ENCODE peak calls at places on chromosomes 7 and 10, in eight cellular contexts. B is ovary, D is fibroblast of lung, I is heart left ventricle, P is GM23338, C is SK-N-SH, Y is uterus, J is endodermal cell. K is an unnamed sample.

GRCh38 chr10:48542471-48543210 is 62.2 kb downstream of the ARHGAP22 start:
- DNase-seq in C (no peak), P (no peak), D (no peak), Y (no peak), I (no peak), J (peak), B (no peak), K (no peak)

GRCh38 chr7:128812514-128813168 is 17.6 kb upstream of the FLNC start:
- DNase-seq in P (no peak), J (peak), I (no peak), C (no peak), D (peak), B (no peak), Y (no peak), K (no peak)

GRCh38 chr10:13165177-13165576 is 3.8 kb downstream of the MCM10 start:
- DNase-seq in J (no peak), Y (no peak), P (no peak), C (no peak), B (no peak), D (peak), I (no peak), K (no peak)

GRCh38 chr10:75764974-75765551 is 333.6 kb downstream of the LRMDA start:
- DNase-seq in C (no peak), B (no peak), P (no peak), J (no peak), Y (no peak), D (no peak), I (no peak), K (no peak)

GRCh38 chr7:8125680-8126444 is 136.1 kb downstream of the ICA1 start:
- DNase-seq in B (no peak), P (no peak), C (no peak), D (no peak), Y (no peak), I (no peak), J (peak), K (peak)

GRCh38 chr10:104318810-104319684 is 19.2 kb downstream of the ITPRIP start:
- DNase-seq in B (peak), Y (peak), J (no peak), P (no peak), D (no peak), I (no peak), C (no peak), K (no peak)

GRCh38 chr10:78864761-78865517 is 203.8 kb upstream of the ZMIZ1 start:
- DNase-seq in J (no peak), C (no peak), B (no peak), D (no peak), P (no peak), I (no peak), Y (no peak), K (no peak)

GRCh38 chr7:150936018-150936417 is 42.1 kb downstream of the KCNH2 start:
- DNase-seq in B (no peak), D (no peak), J (no peak), Y (no peak), P (no peak), I (no peak), C (no peak), K (no peak)

GRCh38 chr10:42801135-42801534 is 18.5 kb downstream of the BMS1 start:
- DNase-seq in Y (no peak), J (no peak), C (no peak), D (no peak), P (no peak), B (no peak), I (no peak), K (no peak)

GRCh38 chr7:107173691-107174406 is 5.0 kb downstream of the HBP1 start:
- DNase-seq in J (no peak), C (no peak), I (no peak), Y (no peak), D (no peak), P (no peak), B (no peak), K (no peak)

GRCh38 chr7:107181172-107181571 is 12.4 kb downstream of the HBP1 start:
- DNase-seq in Y (no peak), C (no peak), P (no peak), J (no peak), I (no peak), B (no peak), D (no peak), K (no peak)

GRCh38 chr7:107180378-107180777 is 11.6 kb downstream of the HBP1 start:
- DNase-seq in I (no peak), D (peak), B (peak), J (no peak), P (no peak), C (no peak), Y (no peak), K (no peak)

GRCh38 chr7:107179326-107180163 is 10.7 kb downstream of the HBP1 start:
- DNase-seq in B (no peak), D (peak), P (no peak), J (no peak), Y (no peak), I (no peak), C (no peak), K (no peak)
- H3K27ac ChIP-seq in B (no peak), D (no peak), P (no peak), J (no peak), Y (no peak), I (no peak), C (no peak), K (no peak)

GRCh38 chr10:63415635-63416244 is 50.0 kb downstream of the JMJD1C start:
- DNase-seq in D (no peak), J (no peak), P (no peak), Y (no peak), I (no peak), B (no peak), C (no peak), K (no peak)
- H3K4me3 ChIP-seq in D (peak), J (no peak), P (no peak), Y (no peak), I (no peak), B (no peak), C (no peak), K (no peak)

GRCh38 chr7:65978891-65979582 is 3.0 kb downstream of the GUSB start:
- DNase-seq in C (no peak), I (no peak), D (no peak), P (no peak), B (no peak), J (no peak), Y (no peak), K (no peak)

GRCh38 chr7:65983965-65984654 is 2.1 kb upstream of the GUSB start:
- DNase-seq in D (peak), B (no peak), P (no peak), I (no peak), C (no peak), J (no peak), Y (no peak), K (no peak)

GRCh38 chr7:65979583-65980477 is 2.2 kb downstream of the GUSB start:
- DNase-seq in D (no peak), C (no peak), B (no peak), J (no peak), I (no peak), Y (no peak), P (no peak), K (no peak)

GRCh38 chr7:65981965-65982792 is at the start of gene GUSB:
- DNase-seq in D (peak), I (peak), J (peak), C (peak), B (peak), Y (peak), P (peak), K (peak)

GRCh38 chr7:65980478-65981250 is 1.3 kb downstream of the GUSB start:
- DNase-seq in I (peak), C (peak), D (peak), B (peak), J (no peak), P (peak), Y (no peak), K (peak)
- TF ChIP-seq CTCF in I (no peak), C (no peak), D (no peak), B (no peak), J (no peak), P (no peak), Y (no peak), K (no peak)

GRCh38 chr7:29102554-29103151 is 43.7 kb downstream of the CPVL start:
- DNase-seq in P (peak), Y (peak), J (peak), D (peak), C (peak), B (peak), I (peak), K (no peak)

GRCh38 chr7:29100857-29101256 is 45.5 kb downstream of the CPVL start:
- DNase-seq in J (no peak), P (no peak), B (no peak), I (no peak), C (no peak), Y (no peak), D (no peak), K (no peak)

GRCh38 chr7:29105191-29105590 is 41.1 kb downstream of the CPVL start:
- DNase-seq in B (no peak), D (no peak), I (no peak), Y (no peak), C (no peak), P (no peak), J (no peak), K (no peak)

GRCh38 chr7:29095666-29096560 is 50.4 kb downstream of the CPVL start:
- DNase-seq in Y (no peak), P (no peak), D (no peak), I (no peak), B (no peak), J (no peak), C (no peak), K (no peak)

DNA sequence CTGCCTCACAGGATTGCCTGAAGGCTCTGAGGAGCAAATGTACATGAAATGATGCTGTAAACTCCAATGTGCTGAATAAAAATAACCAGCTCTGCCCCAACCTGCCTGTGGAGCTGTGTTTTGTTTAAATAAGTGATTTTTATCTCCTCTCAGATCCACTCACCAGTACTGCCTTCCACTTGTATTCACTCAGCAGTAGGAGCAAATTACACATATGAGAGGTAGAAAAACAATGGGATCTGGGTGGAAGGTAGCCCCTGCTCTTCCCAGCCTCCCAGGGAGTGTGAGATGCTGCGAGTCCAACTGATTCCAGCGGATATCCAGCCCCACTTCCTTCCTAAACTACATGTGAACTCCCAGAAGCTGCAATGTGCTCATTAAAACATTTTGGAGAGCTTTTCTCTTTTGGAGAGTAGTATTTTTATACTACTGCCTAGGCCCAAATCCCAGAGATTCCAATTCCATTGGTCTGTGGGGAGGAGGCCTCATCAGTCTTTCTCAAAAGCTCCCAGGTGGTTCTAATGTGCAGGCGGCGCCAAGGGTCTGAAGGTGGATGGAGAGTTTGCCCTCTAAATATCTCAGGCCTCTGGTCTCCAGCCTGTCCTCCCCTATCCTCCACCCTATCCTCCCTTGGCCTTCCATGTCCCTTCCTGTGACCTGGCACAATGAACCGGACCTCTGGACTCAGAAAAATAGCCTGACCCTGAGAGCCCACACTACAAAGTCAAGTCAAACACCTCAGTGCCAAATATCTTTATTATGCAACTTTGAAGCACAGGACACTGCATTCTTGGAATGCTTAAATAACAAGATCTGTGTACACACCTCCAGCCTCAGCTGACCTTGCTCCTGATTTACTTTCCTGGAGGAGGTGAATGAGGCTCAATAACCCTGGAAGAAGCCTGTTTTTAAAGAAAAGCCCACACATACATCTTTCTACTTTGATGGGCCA is 46.2 kb downstream of the CPVL start:
- DNase-seq in I (no peak), C (no peak), P (no peak), B (no peak), D (no peak), Y (peak), J (no peak), K (no peak)
- H3K27ac ChIP-seq in I (peak), C (peak), P (no peak), B (no peak), D (no peak), Y (peak), J (no peak), K (no peak)

GRCh38 chr7:90231304-90231703 is 13.7 kb upstream of the CFAP69 start:
- DNase-seq in D (no peak), B (no peak), J (no peak), P (no peak), I (no peak), Y (no peak), C (no peak), K (no peak)

GRCh38 chr7:90232440-90232839 is 12.5 kb upstream of the CFAP69 start:
- DNase-seq in P (no peak), D (no peak), B (no peak), C (no peak), Y (no peak), I (no peak), J (no peak), K (no peak)

GRCh38 chr7:90230834-90231233 is 14.1 kb upstream of the CFAP69 start:
- DNase-seq in P (no peak), B (no peak), C (no peak), J (no peak), Y (no peak), I (no peak), D (no peak), K (no peak)

GRCh38 chr7:90236890-90237289 is 8.1 kb upstream of the CFAP69 start:
- DNase-seq in B (no peak), I (no peak), Y (no peak), C (no peak), P (no peak), D (no peak), J (no peak), K (no peak)

DNA sequence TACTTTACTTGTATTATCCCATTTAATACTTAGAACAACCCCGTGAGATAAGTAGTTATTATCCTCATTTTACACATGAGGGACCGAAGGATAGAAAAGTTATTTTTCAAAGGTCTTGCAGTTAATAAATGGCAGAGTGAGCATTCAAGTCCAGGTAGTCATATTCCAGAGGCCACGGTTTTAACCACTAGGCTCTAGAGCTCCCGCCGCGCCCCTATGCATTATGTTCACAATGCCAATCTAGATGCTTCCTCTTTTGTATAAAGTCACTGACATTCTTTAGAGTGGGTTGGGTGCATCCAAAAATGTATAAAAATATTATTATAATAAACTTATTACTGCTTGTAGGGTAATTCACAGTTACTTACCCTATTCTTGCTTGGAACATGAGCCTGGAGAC is 11.4 kb upstream of the CFAP69 start:
- DNase-seq in D (no peak), J (no peak), C (no peak), Y (no peak), I (no peak), P (no peak), B (no peak), K (no peak)
- H3K4me3 ChIP-seq in D (no peak), J (no peak), C (no peak), Y (no peak), I (no peak), P (no peak), B (no peak), K (no peak)

GRCh38 chr10:88156341-88156740 is 292.9 kb downstream of the PTEN start:
- DNase-seq in D (peak), C (no peak), J (no peak), P (no peak), Y (no peak), I (no peak), B (no peak), K (no peak)

GRCh38 chr10:88159127-88159829 is 295.9 kb downstream of the PTEN start:
- DNase-seq in Y (no peak), C (no peak), I (no peak), J (no peak), B (no peak), D (no peak), P (no peak), K (no peak)

GRCh38 chr10:88157981-88158465 is 294.6 kb downstream of the PTEN start:
- DNase-seq in J (no peak), D (peak), I (no peak), B (no peak), P (no peak), Y (peak), C (no peak), K (no peak)

GRCh38 chr10:88161070-88161469 is 297.6 kb downstream of the PTEN start:
- DNase-seq in P (no peak), Y (no peak), B (no peak), I (no peak), J (no peak), D (no peak), C (no peak), K (no peak)

GRCh38 chr10:88158506-88159123 is 295.2 kb downstream of the PTEN start:
- DNase-seq in B (no peak), Y (no peak), D (no peak), I (no peak), P (no peak), J (no peak), C (no peak), K (no peak)
- TF ChIP-seq CTCF in B (no peak), Y (no peak), D (no peak), I (no peak), P (no peak), J (no peak), C (no peak), K (no peak)

GRCh38 chr10:97362310-97363033 is 27.9 kb upstream of the FRAT2 start:
- DNase-seq in Y (no peak), D (no peak), J (no peak), B (no peak), P (no peak), C (no peak), I (no peak), K (no peak)
- H3K27ac ChIP-seq in Y (no peak), D (no peak), J (peak), B (no peak), P (no peak), C (no peak), I (no peak), K (no peak)

DNA sequence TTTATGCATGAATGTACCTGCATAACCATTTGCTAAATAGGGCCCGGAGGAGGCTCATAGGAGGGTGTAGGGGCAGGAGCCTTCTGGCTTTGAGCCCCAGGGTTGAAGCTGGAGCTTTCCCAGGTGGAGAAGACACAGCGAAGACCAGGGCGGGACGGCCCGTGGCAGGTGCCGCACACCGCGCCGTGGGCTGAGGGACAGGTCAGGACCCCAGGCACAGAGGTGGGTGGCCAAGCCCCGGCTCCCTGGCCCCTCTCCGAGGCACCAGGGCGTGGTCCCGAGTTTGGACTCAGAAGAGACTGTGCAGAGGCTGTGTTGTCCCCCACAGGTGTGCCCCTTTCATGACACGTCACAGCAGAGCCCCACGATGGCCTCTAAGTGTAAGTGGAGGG is 56.5 kb downstream of the PWWP2B start:
- DNase-seq in Y (no peak), C (no peak), J (no peak), P (no peak), B (peak), D (no peak), I (peak), K (no peak)
- H3K4me3 ChIP-seq in Y (no peak), C (peak), J (no peak), P (peak), B (no peak), D (peak), I (peak), K (peak)

GRCh38 chr7:108380527-108380926 is 75.7 kb downstream of the NRCAM start:
- DNase-seq in B (no peak), C (no peak), P (no peak), I (no peak), J (no peak), Y (no peak), D (no peak), K (no peak)

GRCh38 chr7:108382932-108383331 is 73.3 kb downstream of the NRCAM start:
- DNase-seq in Y (no peak), C (no peak), I (no peak), P (no peak), J (no peak), D (peak), B (no peak), K (no peak)

GRCh38 chr7:108385834-108386422 is 70.3 kb downstream of the NRCAM start:
- DNase-seq in Y (no peak), B (no peak), P (no peak), I (no peak), J (no peak), C (no peak), D (no peak), K (no peak)

DNA sequence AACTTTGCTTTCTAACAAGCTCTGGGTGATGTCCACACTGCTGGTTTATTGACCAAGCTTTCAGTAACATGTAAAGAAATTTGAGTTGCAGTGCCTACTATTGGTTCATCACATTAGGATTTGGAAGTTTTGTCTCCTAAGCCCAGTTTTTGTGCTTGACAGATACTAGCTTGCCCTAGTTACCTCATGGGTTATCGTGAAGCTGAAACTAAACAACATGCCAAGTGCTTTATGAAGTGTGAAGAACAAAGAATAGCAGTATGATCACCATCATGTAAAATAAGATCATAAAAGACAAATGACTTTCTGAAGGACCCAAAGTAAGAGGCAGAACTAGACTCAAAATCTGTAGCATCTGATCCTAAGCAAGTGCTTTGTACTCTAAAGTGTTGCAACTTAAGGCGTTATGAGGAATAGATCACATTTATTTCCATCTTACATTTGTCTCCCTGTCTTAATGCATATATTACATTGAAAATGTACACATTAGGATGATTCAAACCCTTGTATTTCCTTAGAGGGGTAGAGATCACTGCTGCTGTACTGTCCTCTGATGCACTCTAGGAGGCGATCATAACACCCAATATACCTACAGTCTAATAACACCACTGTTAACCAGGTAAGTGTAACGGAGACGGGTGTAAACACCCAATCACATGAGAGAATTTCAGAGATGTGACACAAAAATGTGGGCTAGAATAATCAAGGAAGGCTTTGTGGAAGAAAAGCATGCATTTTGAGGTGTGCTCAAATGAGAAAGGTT is 71.3 kb downstream of the NRCAM start:
- DNase-seq in B (no peak), I (no peak), C (no peak), D (no peak), P (peak), Y (no peak), J (no peak), K (no peak)
- TF ChIP-seq CTCF in B (no peak), I (no peak), C (peak), D (peak), P (peak), Y (no peak), J (peak), K (no peak)

GRCh38 chr10:119488675-119489074 is 53.8 kb downstream of the RGS10 start:
- DNase-seq in P (no peak), J (no peak), D (no peak), B (no peak), Y (no peak), C (no peak), I (no peak), K (no peak)
- H3K27ac ChIP-seq in P (no peak), J (no peak), D (no peak), B (no peak), Y (no peak), C (no peak), I (no peak), K (no peak)